ENCODE peak calls at places on chromosomes 16 and 17, in nine cellular contexts. One of them, this sample, is unnamed. For H3K4me1, the result is how much of the 10 kb centered on the place peaks cover.

GRCh38 chr16:83967838-83968482 is at the start of gene NECAB2:
- DNase-seq in GM12878: no peak
- DNase-seq in stomach: peak
- DNase-seq in K562: peak
- DNase-seq in sigmoid colon: no peak
- DNase-seq in HepG2: no peak
- DNase-seq in transverse colon: no peak
- DNase-seq in upper lobe of left lung: peak
- DNase-seq in tibial nerve: peak
- DNase-seq in this sample: no peak

GRCh38 chr16:50722410-50722737 is 19.5 kb upstream of the CYLD start:
- DNase-seq in tibial nerve: no peak
- DNase-seq in sigmoid colon: peak
- DNase-seq in upper lobe of left lung: no peak
- DNase-seq in transverse colon: no peak
- DNase-seq in stomach: no peak
- DNase-seq in GM12878: no peak
- DNase-seq in HepG2: no peak
- DNase-seq in K562: no peak
- DNase-seq in this sample: no peak

GRCh38 chr17:61116577-61116976 is 283.1 kb upstream of the TBX2 start:
- DNase-seq in GM12878: no peak
- DNase-seq in transverse colon: no peak
- DNase-seq in sigmoid colon: no peak
- DNase-seq in stomach: no peak
- DNase-seq in tibial nerve: no peak
- DNase-seq in K562: no peak
- DNase-seq in upper lobe of left lung: no peak
- DNase-seq in HepG2: no peak
- DNase-seq in this sample: no peak

GRCh38 chr16:50901062-50901461 is 159.2 kb downstream of the CYLD start:
- DNase-seq in sigmoid colon: no peak
- DNase-seq in HepG2: no peak
- DNase-seq in stomach: no peak
- DNase-seq in K562: no peak
- DNase-seq in GM12878: no peak
- DNase-seq in transverse colon: no peak
- DNase-seq in upper lobe of left lung: no peak
- DNase-seq in tibial nerve: no peak
- DNase-seq in this sample: no peak

GRCh38 chr17:80605326-80606066 is 60.9 kb downstream of the RPTOR start:
- DNase-seq in K562: peak
- DNase-seq in sigmoid colon: no peak
- DNase-seq in HepG2: peak
- DNase-seq in upper lobe of left lung: no peak
- DNase-seq in transverse colon: no peak
- DNase-seq in tibial nerve: no peak
- DNase-seq in GM12878: peak
- DNase-seq in stomach: no peak
- DNase-seq in this sample: no peak

GRCh38 chr16:31130336-31130812 is 5.2 kb downstream of the PRSS8 start:
- DNase-seq in stomach: no peak
- DNase-seq in GM12878: no peak
- DNase-seq in HepG2: no peak
- DNase-seq in tibial nerve: no peak
- DNase-seq in K562: no peak
- DNase-seq in sigmoid colon: no peak
- DNase-seq in transverse colon: no peak
- DNase-seq in upper lobe of left lung: peak
- DNase-seq in this sample: no peak

GRCh38 chr16:57284206-57284951 is at the start of gene PLLP:
- DNase-seq in tibial nerve: no peak
- DNase-seq in stomach: peak
- DNase-seq in HepG2: no peak
- DNase-seq in sigmoid colon: peak
- DNase-seq in GM12878: no peak
- DNase-seq in transverse colon: peak
- DNase-seq in upper lobe of left lung: peak
- DNase-seq in K562: peak
- DNase-seq in this sample: no peak

GRCh38 chr17:46916211-46916610 is 6.7 kb upstream of the GOSR2 start:
- DNase-seq in GM12878: no peak
- DNase-seq in tibial nerve: no peak
- DNase-seq in K562: no peak
- DNase-seq in stomach: no peak
- DNase-seq in upper lobe of left lung: no peak
- DNase-seq in transverse colon: no peak
- DNase-seq in HepG2: no peak
- DNase-seq in sigmoid colon: no peak
- DNase-seq in this sample: no peak

GRCh38 chr17:40615295-40615988 is 32.2 kb downstream of the SMARCE1 start:
- DNase-seq in HepG2: peak
- DNase-seq in stomach: peak
- DNase-seq in transverse colon: peak
- DNase-seq in tibial nerve: no peak
- DNase-seq in GM12878: peak
- DNase-seq in upper lobe of left lung: no peak
- DNase-seq in K562: peak
- DNase-seq in sigmoid colon: no peak
- DNase-seq in this sample: peak

GRCh38 chr17:82156284-82156925 is 56.2 kb downstream of the CCDC57 start:
- DNase-seq in transverse colon: no peak
- DNase-seq in K562: no peak
- DNase-seq in GM12878: no peak
- DNase-seq in upper lobe of left lung: peak
- DNase-seq in tibial nerve: no peak
- DNase-seq in sigmoid colon: no peak
- DNase-seq in stomach: no peak
- DNase-seq in HepG2: no peak
- DNase-seq in this sample: no peak

GRCh38 chr17:3602499-3602898 is 6.7 kb downstream of the TRPV1 start:
- DNase-seq in stomach: no peak
- DNase-seq in upper lobe of left lung: no peak
- DNase-seq in K562: peak
- DNase-seq in GM12878: no peak
- DNase-seq in sigmoid colon: no peak
- DNase-seq in transverse colon: no peak
- DNase-seq in HepG2: peak
- DNase-seq in tibial nerve: no peak
- DNase-seq in this sample: no peak

GRCh38 chr17:70086468-70086867 is 11.4 kb downstream of the KCNJ16 start:
- DNase-seq in sigmoid colon: no peak
- DNase-seq in stomach: no peak
- DNase-seq in transverse colon: no peak
- DNase-seq in upper lobe of left lung: no peak
- DNase-seq in tibial nerve: no peak
- DNase-seq in HepG2: no peak
- DNase-seq in GM12878: no peak
- DNase-seq in K562: no peak
- DNase-seq in this sample: no peak

GRCh38 chr17:13197586-13197985 is 179.8 kb upstream of the ELAC2 start:
- DNase-seq in tibial nerve: no peak
- DNase-seq in GM12878: no peak
- DNase-seq in stomach: no peak
- DNase-seq in K562: no peak
- DNase-seq in transverse colon: no peak
- DNase-seq in upper lobe of left lung: no peak
- DNase-seq in HepG2: no peak
- DNase-seq in sigmoid colon: no peak
- DNase-seq in this sample: no peak

GRCh38 chr16:19837331-19837943 is 47.2 kb downstream of the GPRC5B start:
- DNase-seq in GM12878: no peak
- DNase-seq in K562: no peak
- DNase-seq in stomach: no peak
- DNase-seq in upper lobe of left lung: no peak
- DNase-seq in tibial nerve: no peak
- DNase-seq in HepG2: no peak
- DNase-seq in transverse colon: no peak
- DNase-seq in sigmoid colon: no peak
- DNase-seq in this sample: no peak

GRCh38 chr17:65183736-65184135 is 46.6 kb downstream of the RGS9 start:
- DNase-seq in tibial nerve: no peak
- DNase-seq in upper lobe of left lung: no peak
- DNase-seq in HepG2: no peak
- DNase-seq in transverse colon: no peak
- DNase-seq in K562: no peak
- DNase-seq in sigmoid colon: no peak
- DNase-seq in stomach: no peak
- DNase-seq in GM12878: no peak
- DNase-seq in this sample: no peak

GRCh38 chr17:65184235-65184959 is 47.2 kb downstream of the RGS9 start:
- DNase-seq in sigmoid colon: no peak
- DNase-seq in stomach: no peak
- DNase-seq in GM12878: no peak
- DNase-seq in K562: no peak
- DNase-seq in upper lobe of left lung: no peak
- DNase-seq in tibial nerve: no peak
- DNase-seq in transverse colon: no peak
- DNase-seq in HepG2: no peak
- DNase-seq in this sample: no peak

GRCh38 chr17:65182233-65182632 is 45.1 kb downstream of the RGS9 start:
- DNase-seq in transverse colon: no peak
- DNase-seq in GM12878: peak
- DNase-seq in K562: no peak
- DNase-seq in tibial nerve: no peak
- DNase-seq in stomach: no peak
- DNase-seq in sigmoid colon: no peak
- DNase-seq in upper lobe of left lung: no peak
- DNase-seq in HepG2: no peak
- DNase-seq in this sample: no peak

GRCh38 chr17:65185686-65186382 is 48.7 kb downstream of the RGS9 start:
- DNase-seq in HepG2: no peak
- DNase-seq in sigmoid colon: no peak
- DNase-seq in GM12878: no peak
- DNase-seq in transverse colon: no peak
- DNase-seq in tibial nerve: no peak
- DNase-seq in stomach: no peak
- DNase-seq in upper lobe of left lung: no peak
- DNase-seq in K562: no peak
- DNase-seq in this sample: no peak

GRCh38 chr17:65185060-65185459 is 47.9 kb downstream of the RGS9 start:
- DNase-seq in GM12878: no peak
- DNase-seq in K562: no peak
- DNase-seq in transverse colon: no peak
- DNase-seq in sigmoid colon: no peak
- DNase-seq in stomach: no peak
- DNase-seq in upper lobe of left lung: no peak
- DNase-seq in tibial nerve: no peak
- DNase-seq in HepG2: no peak
- DNase-seq in this sample: no peak
- H3K4me1 ChIP-seq in GM12878: under half
- H3K4me1 ChIP-seq in K562: under half
- H3K4me1 ChIP-seq in transverse colon: under half
- H3K4me1 ChIP-seq in sigmoid colon: under half
- H3K4me1 ChIP-seq in stomach: under half
- H3K4me1 ChIP-seq in upper lobe of left lung: under half
- H3K4me1 ChIP-seq in tibial nerve: under half
- H3K4me1 ChIP-seq in HepG2: under half
- H3K4me1 ChIP-seq in this sample: under half

DNA sequence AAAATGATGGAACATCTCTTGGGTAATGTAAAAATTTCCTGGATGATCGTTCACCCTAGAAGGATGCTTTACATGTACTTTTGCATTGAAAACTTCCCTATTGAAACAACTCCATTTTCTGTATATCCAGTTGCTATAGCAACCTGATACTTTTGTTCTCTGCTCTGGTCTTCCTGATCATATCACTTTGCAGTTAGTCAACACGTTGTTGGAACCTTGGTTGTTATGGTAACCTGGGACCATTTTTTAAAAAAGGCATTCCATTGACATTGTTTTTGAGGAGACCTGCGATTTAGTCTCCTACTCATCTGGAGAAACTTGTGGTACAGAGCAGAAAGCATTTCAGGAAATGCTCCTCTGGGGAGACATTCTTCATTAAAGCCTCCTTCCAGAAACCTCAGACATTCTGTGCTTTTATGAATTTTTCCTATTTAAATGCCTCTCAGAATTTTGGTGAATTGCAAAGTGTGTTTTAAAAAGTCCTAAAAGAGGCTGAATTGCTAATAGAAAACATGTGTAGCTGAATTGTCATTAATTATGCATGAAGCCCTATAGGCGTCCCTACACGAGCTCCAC is 378.9 kb downstream of the HS3ST4 start:
- DNase-seq in K562: no peak
- DNase-seq in stomach: no peak
- DNase-seq in HepG2: no peak
- DNase-seq in sigmoid colon: no peak
- DNase-seq in upper lobe of left lung: no peak
- DNase-seq in tibial nerve: no peak
- DNase-seq in GM12878: no peak
- DNase-seq in transverse colon: no peak
- DNase-seq in this sample: no peak
- TF ChIP-seq EP300 in K562: no peak
- TF ChIP-seq EP300 in stomach: no peak
- TF ChIP-seq EP300 in HepG2: no peak
- TF ChIP-seq EP300 in sigmoid colon: no peak
- TF ChIP-seq EP300 in upper lobe of left lung: no peak
- TF ChIP-seq EP300 in tibial nerve: no peak
- TF ChIP-seq EP300 in GM12878: no peak
- TF ChIP-seq EP300 in transverse colon: no peak
- TF ChIP-seq EP300 in this sample: no peak

DNA sequence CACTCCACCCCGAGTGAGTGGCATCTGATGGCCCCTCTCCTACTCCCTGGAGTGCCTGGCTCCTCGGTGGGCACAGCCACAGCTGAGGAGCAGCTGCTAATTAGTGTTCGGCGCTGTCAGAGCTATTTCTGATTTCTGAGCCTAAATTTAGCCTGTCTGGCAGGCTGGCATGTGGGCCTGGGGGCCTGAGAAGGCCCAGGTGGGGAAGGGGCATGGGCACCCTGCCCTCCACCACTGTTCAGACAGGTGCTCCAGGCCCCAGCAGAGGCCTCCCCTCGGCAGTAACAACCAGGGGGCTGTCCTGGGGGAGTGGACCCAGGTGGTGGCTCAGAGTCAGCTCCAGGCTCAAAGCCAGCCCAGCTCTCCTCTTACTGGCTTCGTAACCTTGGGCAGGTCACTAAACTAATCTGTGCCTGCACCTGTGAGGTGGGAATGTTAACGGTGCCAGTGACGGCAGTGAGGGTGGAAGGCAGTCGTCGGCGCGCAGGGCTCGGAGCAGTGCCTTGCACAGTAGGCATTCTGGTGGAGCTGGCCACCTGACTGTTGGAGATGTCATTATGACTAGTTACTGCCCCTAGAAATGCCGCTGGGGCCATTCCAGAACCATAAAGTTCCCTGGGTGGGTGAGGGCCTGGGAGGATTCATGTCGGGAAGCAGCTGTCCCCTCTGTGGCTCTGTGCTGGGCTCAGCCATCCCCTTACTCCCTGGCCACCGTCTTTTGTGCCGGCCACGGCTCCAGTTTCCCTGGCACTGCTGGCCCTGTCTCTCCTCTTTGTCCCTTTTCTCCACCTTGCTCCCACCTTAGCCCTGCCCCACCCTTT is 6.6 kb downstream of the FMNL1 start:
- DNase-seq in stomach: no peak
- DNase-seq in GM12878: no peak
- DNase-seq in tibial nerve: no peak
- DNase-seq in K562: no peak
- DNase-seq in sigmoid colon: no peak
- DNase-seq in transverse colon: peak
- DNase-seq in HepG2: no peak
- DNase-seq in upper lobe of left lung: peak
- DNase-seq in this sample: no peak
- H3K4me1 ChIP-seq in stomach: under half
- H3K4me1 ChIP-seq in GM12878: half or more
- H3K4me1 ChIP-seq in tibial nerve: under half
- H3K4me1 ChIP-seq in K562: half or more
- H3K4me1 ChIP-seq in sigmoid colon: under half
- H3K4me1 ChIP-seq in transverse colon: under half
- H3K4me1 ChIP-seq in HepG2: half or more
- H3K4me1 ChIP-seq in upper lobe of left lung: half or more
- H3K4me1 ChIP-seq in this sample: half or more

GRCh38 chr17:39527220-39527813 is 66.0 kb downstream of the CDK12 start:
- DNase-seq in sigmoid colon: no peak
- DNase-seq in transverse colon: no peak
- DNase-seq in stomach: no peak
- DNase-seq in K562: peak
- DNase-seq in GM12878: no peak
- DNase-seq in tibial nerve: peak
- DNase-seq in HepG2: peak
- DNase-seq in upper lobe of left lung: no peak
- DNase-seq in this sample: no peak
- TF ChIP-seq EP300 in sigmoid colon: no peak
- TF ChIP-seq EP300 in transverse colon: no peak
- TF ChIP-seq EP300 in stomach: no peak
- TF ChIP-seq EP300 in K562: no peak
- TF ChIP-seq EP300 in GM12878: no peak
- TF ChIP-seq EP300 in tibial nerve: no peak
- TF ChIP-seq EP300 in HepG2: no peak
- TF ChIP-seq EP300 in upper lobe of left lung: no peak
- TF ChIP-seq EP300 in this sample: no peak

This sample was measured in esophagus muscularis mucosa.